ENCODE peak calls at places on chromosomes 5 and 9, in six cellular contexts. S is heart left ventricle; O is smooth muscle cell of the brain vasculature; Q is OCI-LY7; F is activated CD4-positive, alpha-beta T cell treated with anti-CD3 and anti-CD28 coated beads, Interleukin-2, amount 50 U/mL, for 1 hour; Y is frontal cortex. G is an unnamed sample.

GRCh38 chr5:53170748-53171349 is 61.3 kb upstream of the MOCS2 start:
- DNase-seq in O (no peak), S (no peak), Q (peak), Y (peak), F (no peak), G (no peak)

GRCh38 chr9:13279284-13280162 is at the start of gene MPDZ:
- DNase-seq in Q (no peak), S (peak), Y (peak), F (no peak), O (peak), G (peak)

GRCh38 chr9:89821081-89821480 is 216.3 kb downstream of the GADD45G start:
- DNase-seq in Q (no peak), Y (no peak), S (no peak), F (no peak), O (no peak), G (no peak)

GRCh38 chr5:143094087-143094511 is 309.4 kb downstream of the NR3C1 start:
- DNase-seq in F (no peak), Q (no peak), S (no peak), Y (no peak), O (no peak), G (no peak)

GRCh38 chr5:42274913-42275312 is 148.3 kb upstream of the GHR start:
- DNase-seq in Q (no peak), O (no peak), Y (no peak), S (no peak), F (no peak), G (no peak)

GRCh38 chr5:168529361-168530234 is 493 bp downstream of the FBLL1 start:
- DNase-seq in Q (no peak), O (no peak), S (peak), F (no peak), Y (peak), G (no peak)

GRCh38 chr5:86666981-86667380 is 49.2 kb downstream of the COX7C start:
- DNase-seq in Q (peak), O (no peak), S (no peak), F (no peak), Y (no peak), G (no peak)

GRCh38 chr5:107023732-107024131 is 647.0 kb downstream of the EFNA5 start:
- DNase-seq in O (no peak), Q (no peak), S (no peak), Y (no peak), F (no peak), G (no peak)

GRCh38 chr5:173391031-173391430 is 62.8 kb upstream of the STC2 start:
- DNase-seq in Q (no peak), F (no peak), Y (no peak), S (no peak), O (no peak), G (no peak)

GRCh38 chr9:112864982-112865381 is 25.7 kb downstream of the SLC46A2 start:
- DNase-seq in O (no peak), Y (no peak), F (no peak), Q (no peak), S (no peak), G (no peak)

GRCh38 chr9:123642291-123643278 is 286.6 kb downstream of the CRB2 start:
- DNase-seq in S (peak), O (peak), Q (no peak), Y (peak), F (no peak), G (peak)

GRCh38 chr9:121277518-121278275 is 9.7 kb downstream of the GSN start:
- DNase-seq in Y (no peak), F (no peak), Q (no peak), O (no peak), S (no peak), G (no peak)

GRCh38 chr9:130897848-130898551 is 1.4 kb upstream of the QRFP start:
- DNase-seq in Q (no peak), Y (no peak), O (no peak), S (no peak), F (no peak), G (no peak)

GRCh38 chr5:147303251-147303650 is 68.4 kb downstream of the STK32A start:
- DNase-seq in Q (no peak), S (no peak), O (no peak), F (no peak), Y (no peak), G (no peak)

GRCh38 chr9:110579763-110580255 is 268 bp upstream of the SVEP1 start:
- DNase-seq in O (no peak), S (peak), Q (no peak), Y (no peak), F (no peak), G (no peak)

G was measured in tibial artery.